ENCODE peak calls at places on chromosomes 2 and 18, in five cellular contexts. U, B, L, Y and H are unnamed samples.

GRCh38 chr2:19868705-19869550 is 32.9 kb downstream of the TTC32 start:
- DNase-seq in Y (peak), B (no peak), L (peak), U (peak), H (peak)

GRCh38 chr2:136206613-136207012 is 88.7 kb upstream of the CXCR4 start:
- DNase-seq in Y (peak), L (no peak), U (no peak), B (no peak), H (no peak)

GRCh38 chr2:38836801-38837200 is 38.9 kb downstream of the DHX57 start:
- DNase-seq in B (peak), L (no peak), Y (no peak), U (no peak), H (no peak)

GRCh38 chr18:2641638-2642037 is 13.9 kb upstream of the SMCHD1 start:
- DNase-seq in B (no peak), L (no peak), Y (peak), U (no peak), H (no peak)

GRCh38 chr2:45780541-45781463 is 129.3 kb downstream of the PRKCE start:
- DNase-seq in L (no peak), Y (no peak), B (no peak), U (no peak), H (no peak)

GRCh38 chr18:71136487-71136886 is 847.6 kb downstream of the SOCS6 start:
- DNase-seq in Y (no peak), U (no peak), B (no peak), L (no peak), H (no peak)

GRCh38 chr2:200861617-200862016 is 2.8 kb downstream of the CLK1 start:
- DNase-seq in B (no peak), L (no peak), Y (no peak), U (no peak), H (no peak)

GRCh38 chr2:10597956-10598355 is 91.8 kb downstream of the NOL10 start:
- DNase-seq in U (no peak), B (no peak), L (no peak), Y (no peak), H (no peak)

GRCh38 chr2:40434638-40435296 is 17.1 kb downstream of the SLC8A1 start:
- DNase-seq in L (no peak), Y (no peak), U (no peak), B (peak), H (no peak)

GRCh38 chr2:8980096-8980495 is 23.4 kb downstream of the MBOAT2 start:
- DNase-seq in B (no peak), Y (no peak), U (no peak), L (no peak), H (no peak)

GRCh38 chr2:105447476-105447875 is 48.6 kb upstream of the FHL2 start:
- DNase-seq in L (no peak), Y (no peak), B (no peak), U (no peak), H (no peak)

GRCh38 chr18:22822024-22822423 is 111.1 kb upstream of the RBBP8 start:
- DNase-seq in B (no peak), L (no peak), U (no peak), Y (no peak), H (no peak)

GRCh38 chr2:154693941-154694340 is 4.6 kb upstream of the KCNJ3 start:
- DNase-seq in L (no peak), Y (no peak), U (no peak), B (no peak), H (no peak)

GRCh38 chr2:200054681-200055468 is 99.5 kb downstream of the MAIP1 start:
- DNase-seq in L (no peak), Y (peak), B (peak), U (no peak), H (peak)

GRCh38 chr2:159009940-159010339 is 41.5 kb downstream of the TANC1 start:
- DNase-seq in B (no peak), L (no peak), U (no peak), Y (no peak), H (no peak)

GRCh38 chr2:199590323-199590915 is 132.7 kb upstream of the SATB2 start:
- DNase-seq in L (no peak), B (no peak), Y (no peak), U (no peak), H (no peak)

GRCh38 chr2:80002112-80002511 is 302.4 kb downstream of the LRRTM1 start:
- DNase-seq in Y (no peak), U (no peak), L (no peak), B (no peak), H (no peak)

GRCh38 chr2:9095690-9096089 is 92.2 kb upstream of the MBOAT2 start:
- DNase-seq in L (peak), U (no peak), Y (no peak), B (no peak), H (peak)

GRCh38 chr2:168096158-168096557 is 151.2 kb downstream of the STK39 start:
- DNase-seq in L (no peak), U (no peak), Y (no peak), B (no peak), H (no peak)

GRCh38 chr2:15941483-15941853 is 1.1 kb downstream of the MYCN start:
- DNase-seq in B (peak), Y (no peak), L (no peak), U (no peak), H (peak)

GRCh38 chr2:13696601-13697000 is 935.9 kb upstream of the LRATD1 start:
- DNase-seq in B (no peak), Y (no peak), U (no peak), L (no peak), H (no peak)

GRCh38 chr2:39546937-39547336 is 109.9 kb upstream of the MAP4K3 start:
- DNase-seq in L (no peak), B (no peak), Y (no peak), U (no peak), H (no peak)

GRCh38 chr2:48109491-48110204 is 203.3 kb upstream of the FBXO11 start:
- DNase-seq in U (no peak), Y (no peak), L (no peak), B (no peak), H (no peak)

GRCh38 chr18:51044928-51045587 is 15.0 kb downstream of the SMAD4 start:
- DNase-seq in L (no peak), B (no peak), Y (no peak), U (no peak), H (no peak)

GRCh38 chr18:57921708-57922107 is 118.6 kb upstream of the ATP8B1 start:
- DNase-seq in L (no peak), B (peak), U (no peak), Y (no peak), H (no peak)

GRCh38 chr2:240933048-240933965 is 27.2 kb downstream of the CROCC2 start:
- DNase-seq in U (no peak), B (no peak), L (peak), Y (no peak), H (no peak)

GRCh38 chr2:219469186-219469724 is 29.4 kb upstream of the GMPPA start:
- DNase-seq in U (no peak), L (no peak), B (no peak), Y (no peak), H (no peak)

GRCh38 chr2:239399404-239399999 is 1.3 kb downstream of the HDAC4 start:
- DNase-seq in L (peak), B (peak), Y (peak), U (peak), H (no peak)

GRCh38 chr2:222900354-222900753 is 39.5 kb downstream of the ACSL3 start:
- DNase-seq in Y (no peak), L (no peak), U (no peak), B (no peak), H (no peak)

GRCh38 chr18:34773961-34774754 is 64.1 kb downstream of the DTNA start:
- DNase-seq in Y (peak), B (no peak), U (no peak), L (no peak), H (no peak)

GRCh38 chr18:56919190-56919589 is 227.7 kb upstream of the BOD1L2 start:
- DNase-seq in Y (no peak), U (no peak), B (no peak), L (no peak), H (peak)